ENCODE peak calls at places on chromosomes 13 and 19, in four cellular contexts. One of them, this sample, is unnamed.

GRCh38 chr19:21586341-21587116 is 81.1 kb downstream of the ZNF429 start:
- DNase-seq in K562: no peak
- DNase-seq in transverse colon: peak
- DNase-seq in A549: no peak
- DNase-seq in this sample: peak

GRCh38 chr19:50409347-50409746 is 9.4 kb upstream of the SPIB start:
- DNase-seq in K562: no peak
- DNase-seq in transverse colon: no peak
- DNase-seq in A549: no peak
- DNase-seq in this sample: no peak

GRCh38 chr19:41449079-41449864 is 6.3 kb downstream of the ERICH4 start:
- DNase-seq in K562: peak
- DNase-seq in transverse colon: peak
- DNase-seq in A549: peak
- DNase-seq in this sample: peak

GRCh38 chr19:57280913-57281425 is 684 bp downstream of the ZNF460 start:
- DNase-seq in K562: no peak
- DNase-seq in transverse colon: no peak
- DNase-seq in A549: peak
- DNase-seq in this sample: no peak

GRCh38 chr19:40716031-40716654 is 543 bp downstream of the COQ8B start:
- DNase-seq in K562: peak
- DNase-seq in transverse colon: no peak
- DNase-seq in A549: peak
- DNase-seq in this sample: no peak

GRCh38 chr13:28297341-28297740 is 159.0 kb downstream of the PAN3 start:
- DNase-seq in K562: no peak
- DNase-seq in transverse colon: no peak
- DNase-seq in A549: no peak
- DNase-seq in this sample: no peak

GRCh38 chr19:49442793-49443365 is 1.6 kb upstream of the SLC17A7 start:
- DNase-seq in K562: peak
- DNase-seq in transverse colon: peak
- DNase-seq in A549: peak
- DNase-seq in this sample: peak

GRCh38 chr13:42807866-42808265 is 26.5 kb downstream of the FAM216B start:
- DNase-seq in K562: no peak
- DNase-seq in transverse colon: no peak
- DNase-seq in A549: peak
- DNase-seq in this sample: no peak

GRCh38 chr19:39631178-39631577 is 24.5 kb upstream of the LGALS16 start:
- DNase-seq in K562: no peak
- DNase-seq in transverse colon: no peak
- DNase-seq in A549: no peak
- DNase-seq in this sample: no peak

GRCh38 chr13:50387124-50387581 is 371.9 kb downstream of the KCNRG start:
- DNase-seq in K562: peak
- DNase-seq in transverse colon: peak
- DNase-seq in A549: no peak
- DNase-seq in this sample: peak

GRCh38 chr13:92657565-92657964 is 569.0 kb upstream of the GPC6 start:
- DNase-seq in K562: no peak
- DNase-seq in transverse colon: no peak
- DNase-seq in A549: no peak
- DNase-seq in this sample: no peak

GRCh38 chr19:46542428-46543230 is 47.0 kb upstream of the PNMA8B start:
- DNase-seq in K562: peak
- DNase-seq in transverse colon: peak
- DNase-seq in A549: peak
- DNase-seq in this sample: peak

GRCh38 chr13:100667894-100668293 is 6.7 kb downstream of the TMTC4 start:
- DNase-seq in K562: no peak
- DNase-seq in transverse colon: no peak
- DNase-seq in A549: no peak
- DNase-seq in this sample: no peak

GRCh38 chr13:80224468-80224867 is 116.5 kb downstream of the SPRY2 start:
- DNase-seq in K562: no peak
- DNase-seq in transverse colon: no peak
- DNase-seq in A549: no peak
- DNase-seq in this sample: no peak

GRCh38 chr13:104171132-104171531 is 1104.9 kb upstream of the SLC10A2 start:
- DNase-seq in K562: no peak
- DNase-seq in transverse colon: no peak
- DNase-seq in A549: no peak
- DNase-seq in this sample: no peak

GRCh38 chr19:45752639-45753038 is 16.4 kb downstream of the SIX5 start:
- DNase-seq in K562: no peak
- DNase-seq in transverse colon: no peak
- DNase-seq in A549: no peak
- DNase-seq in this sample: no peak

GRCh38 chr19:47505506-47505905 is 9.4 kb downstream of the NAPA start:
- DNase-seq in K562: no peak
- DNase-seq in transverse colon: no peak
- DNase-seq in A549: no peak
- DNase-seq in this sample: no peak

GRCh38 chr19:22286151-22286810 is at the start of gene ZNF729:
- DNase-seq in K562: no peak
- DNase-seq in transverse colon: no peak
- DNase-seq in A549: no peak
- DNase-seq in this sample: no peak

GRCh38 chr19:46265217-46265828 is 31.5 kb upstream of the HIF3A start:
- DNase-seq in K562: peak
- DNase-seq in transverse colon: peak
- DNase-seq in A549: peak
- DNase-seq in this sample: peak

GRCh38 chr19:30604657-30605056 is 232.5 kb downstream of the ZNF536 start:
- DNase-seq in K562: no peak
- DNase-seq in transverse colon: no peak
- DNase-seq in A549: no peak
- DNase-seq in this sample: no peak

GRCh38 chr13:30835442-30835841 is 70.6 kb upstream of the MEDAG start:
- DNase-seq in K562: no peak
- DNase-seq in transverse colon: peak
- DNase-seq in A549: no peak
- DNase-seq in this sample: no peak

GRCh38 chr13:94550030-94550738 is 45.8 kb downstream of the TGDS start:
- DNase-seq in K562: no peak
- DNase-seq in transverse colon: no peak
- DNase-seq in A549: peak
- DNase-seq in this sample: peak

GRCh38 chr19:37903096-37903495 is 3.3 kb downstream of the WDR87 start:
- DNase-seq in K562: no peak
- DNase-seq in transverse colon: no peak
- DNase-seq in A549: no peak
- DNase-seq in this sample: no peak

GRCh38 chr19:37907735-37908066 is 693 bp downstream of the SIPA1L3 start:
- DNase-seq in K562: peak
- DNase-seq in transverse colon: no peak
- DNase-seq in A549: no peak
- DNase-seq in this sample: no peak

GRCh38 chr19:37905936-37906867 is at the start of gene WDR87:
- DNase-seq in K562: peak
- DNase-seq in transverse colon: peak
- DNase-seq in A549: peak
- DNase-seq in this sample: peak

GRCh38 chr19:37909661-37910199 is 2.7 kb downstream of the SIPA1L3 start:
- DNase-seq in K562: no peak
- DNase-seq in transverse colon: no peak
- DNase-seq in A549: no peak
- DNase-seq in this sample: no peak

GRCh38 chr19:37906868-37907734 is at the start of gene SIPA1L3:
- DNase-seq in K562: peak
- DNase-seq in transverse colon: peak
- DNase-seq in A549: peak
- DNase-seq in this sample: peak
- TF ChIP-seq POLR2A in K562: no peak
- TF ChIP-seq POLR2A in transverse colon: peak
- TF ChIP-seq POLR2A in A549: peak
- TF ChIP-seq POLR2A in this sample: no peak

DNA sequence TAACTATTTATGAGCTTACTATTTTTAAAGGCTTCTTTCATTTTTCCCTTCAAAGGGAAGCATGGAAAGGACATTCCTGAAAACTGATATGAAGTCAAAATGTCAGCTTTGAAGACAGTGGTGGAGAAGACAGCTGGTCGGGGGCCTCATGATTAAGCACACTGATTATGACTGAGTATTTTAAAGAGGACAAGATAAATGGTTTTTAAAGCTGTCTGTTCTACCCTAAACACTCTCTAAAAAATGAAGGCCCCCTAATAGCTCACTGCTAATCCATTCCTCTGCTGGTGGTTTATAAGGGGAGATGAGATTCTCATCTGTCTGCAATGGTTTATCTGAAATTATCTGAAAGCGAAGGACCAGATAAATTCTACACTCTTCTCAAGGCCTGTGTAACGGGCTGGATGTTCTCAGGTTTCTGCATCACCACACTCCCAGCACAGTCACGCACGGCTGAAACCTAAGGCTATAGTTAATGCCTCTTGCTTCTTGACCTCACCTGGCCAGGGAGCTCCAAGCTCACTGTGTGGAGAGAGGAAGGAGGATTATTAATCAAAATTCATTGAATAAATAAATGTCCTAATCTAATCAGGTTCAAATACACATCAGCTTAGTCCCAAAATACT is 86.9 kb upstream of the DOCK9 start:
- DNase-seq in K562: no peak
- DNase-seq in transverse colon: no peak
- DNase-seq in A549: no peak
- DNase-seq in this sample: no peak
- TF ChIP-seq EP300 in K562: no peak
- TF ChIP-seq EP300 in transverse colon: no peak
- TF ChIP-seq EP300 in A549: no peak
- TF ChIP-seq EP300 in this sample: no peak

GRCh38 chr19:15437355-15438123 is 12.2 kb downstream of the WIZ start:
- DNase-seq in K562: no peak
- DNase-seq in transverse colon: no peak
- DNase-seq in A549: no peak
- DNase-seq in this sample: peak
- H3K27ac ChIP-seq in K562: no peak
- H3K27ac ChIP-seq in transverse colon: no peak
- H3K27ac ChIP-seq in A549: no peak
- H3K27ac ChIP-seq in this sample: peak

DNA sequence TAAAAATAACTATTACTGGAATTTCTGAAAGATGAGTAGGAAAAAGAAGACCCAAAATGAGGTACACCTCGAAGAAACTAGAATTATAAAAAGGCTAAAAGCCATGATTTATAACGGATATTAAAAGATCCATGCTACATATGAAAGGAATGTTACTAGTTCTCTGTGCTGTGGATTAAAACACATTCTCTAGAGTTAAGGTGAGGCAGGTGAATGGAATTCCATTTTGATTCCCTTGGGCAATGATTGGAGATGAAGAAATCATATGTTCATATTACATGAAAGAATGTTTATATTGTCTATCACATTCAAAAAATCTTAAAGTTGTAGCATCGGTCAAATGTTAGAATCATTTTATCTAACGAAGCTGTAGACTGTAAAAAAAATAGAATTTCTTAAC is 783.7 kb downstream of the PCDH9 start:
- DNase-seq in K562: no peak
- DNase-seq in transverse colon: no peak
- DNase-seq in A549: no peak
- DNase-seq in this sample: no peak
- TF ChIP-seq POLR2A in K562: no peak
- TF ChIP-seq POLR2A in transverse colon: no peak
- TF ChIP-seq POLR2A in A549: no peak
- TF ChIP-seq POLR2A in this sample: no peak

GRCh38 chr19:55113570-55114039 is 3.8 kb downstream of the PPP1R12C start:
- DNase-seq in K562: peak
- DNase-seq in transverse colon: peak
- DNase-seq in A549: peak
- DNase-seq in this sample: peak
- TF ChIP-seq EP300 in K562: no peak
- TF ChIP-seq EP300 in transverse colon: peak
- TF ChIP-seq EP300 in A549: no peak
- TF ChIP-seq EP300 in this sample: peak

DNA sequence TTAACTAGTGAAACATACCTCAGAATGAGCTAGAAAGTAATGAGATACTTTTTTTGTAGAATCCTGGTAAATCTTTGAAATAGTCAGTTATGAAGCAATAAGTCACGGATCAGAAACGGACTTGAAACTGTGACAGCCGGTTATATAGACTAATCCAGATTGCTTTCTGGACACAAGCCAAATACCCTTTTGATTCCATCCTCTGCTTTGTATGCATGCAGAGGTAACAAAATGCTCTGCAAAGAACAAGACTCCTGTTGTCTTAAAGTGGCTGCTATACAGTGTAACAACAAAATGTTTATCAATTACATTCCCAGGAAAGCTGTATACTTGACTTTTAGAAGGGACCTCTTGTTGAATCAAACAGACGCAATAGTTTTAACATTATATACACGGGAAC is 66.5 kb upstream of the STARD13 start:
- DNase-seq in K562: no peak
- DNase-seq in transverse colon: no peak
- DNase-seq in A549: no peak
- DNase-seq in this sample: no peak
- H3K27ac ChIP-seq in K562: no peak
- H3K27ac ChIP-seq in transverse colon: peak
- H3K27ac ChIP-seq in A549: no peak
- H3K27ac ChIP-seq in this sample: no peak

DNA sequence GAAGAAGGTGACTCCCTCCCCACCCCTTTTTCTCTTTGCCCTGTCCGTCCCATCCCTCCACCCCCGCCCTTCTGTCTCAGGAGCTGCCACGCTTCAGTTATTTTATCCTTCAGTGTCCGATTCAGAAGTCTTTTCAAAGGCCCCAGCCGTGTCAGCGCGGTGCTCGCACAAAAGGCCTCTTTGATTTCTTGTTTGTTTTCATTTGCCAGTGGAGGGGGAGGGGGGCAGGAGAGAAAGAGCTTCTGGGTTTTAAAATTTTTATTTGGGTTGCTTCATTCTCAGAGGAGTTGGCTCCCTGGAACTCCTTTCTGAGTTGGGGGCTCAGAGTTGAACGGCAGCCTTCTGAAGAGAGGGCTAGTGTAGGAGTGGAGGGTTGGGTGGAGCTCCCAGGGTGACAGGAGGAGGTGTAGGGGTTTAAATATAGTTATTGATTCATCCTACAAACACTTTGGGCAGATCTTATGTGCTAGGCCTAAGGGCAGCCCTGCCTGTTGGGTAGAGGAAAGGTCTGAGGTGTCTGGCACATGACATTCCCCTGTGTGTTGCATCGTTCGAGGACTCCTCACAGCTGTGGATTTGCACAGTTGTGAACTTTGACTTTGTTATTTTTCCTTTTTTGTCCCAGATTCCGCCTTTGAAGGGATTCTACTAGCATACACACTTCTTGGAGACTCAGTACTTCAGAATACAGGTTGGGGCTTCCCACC is 36.8 kb downstream of the NFIX start:
- DNase-seq in K562: no peak
- DNase-seq in transverse colon: no peak
- DNase-seq in A549: no peak
- DNase-seq in this sample: no peak
- TF ChIP-seq POLR2A in K562: no peak
- TF ChIP-seq POLR2A in transverse colon: no peak
- TF ChIP-seq POLR2A in A549: no peak
- TF ChIP-seq POLR2A in this sample: no peak